ENCODE peak calls at places on chromosomes 4 and X, in eight cellular contexts. W, Q, S, P, U, A, C and G are unnamed samples.

GRCh38 chr4:1693131-1693896 is 9.2 kb upstream of the FAM53A start:
- DNase-seq in W (peak; percentile 91), Q (peak; percentile 80), S (peak; percentile 74), P (peak; percentile 84), U (peak; percentile 85), A (peak; percentile 75), C (no peak), G (peak; percentile 50)

GRCh38 chr4:77905651-77906263 is 43.1 kb downstream of the MRPL1 start:
- DNase-seq in W (no peak), Q (no peak), S (no peak), P (peak; percentile 38), U (no peak), A (no peak), C (no peak), G (no peak)

GRCh38 chrX:150201841-150202240 is 161.3 kb upstream of the MAMLD1 start:
- DNase-seq in W (no peak), Q (no peak), S (peak; percentile 35), P (no peak), U (no peak), A (no peak), C (no peak), G (no peak)

GRCh38 chr4:1180663-1181062 is 8.3 kb upstream of the SPON2 start:
- DNase-seq in W (no peak), Q (no peak), S (no peak), P (no peak), U (no peak), A (no peak), C (no peak), G (no peak)

GRCh38 chrX:15663439-15663838 is 1.2 kb downstream of the CLTRN start:
- DNase-seq in W (no peak), Q (no peak), S (peak; percentile 83), P (no peak), U (no peak), A (no peak), C (no peak), G (no peak)

GRCh38 chr4:26061248-26061986 is 147.4 kb downstream of the SMIM20 start:
- DNase-seq in W (peak; percentile 63), Q (no peak), S (peak; percentile 77), P (peak; percentile 48), U (no peak), A (peak; percentile 72), C (no peak), G (peak; percentile 23)

GRCh38 chr4:77771566-77771965 is 47.6 kb downstream of the CNOT6L start:
- DNase-seq in W (no peak), Q (no peak), S (no peak), P (no peak), U (no peak), A (no peak), C (no peak), G (no peak)

GRCh38 chr4:149574973-149575372 is 240.7 kb downstream of the IQCM start:
- DNase-seq in W (no peak), Q (no peak), S (no peak), P (no peak), U (no peak), A (no peak), C (no peak), G (no peak)

GRCh38 chr4:118955515-118955914 is 66.9 kb downstream of the SYNPO2 start:
- DNase-seq in W (no peak), Q (no peak), S (no peak), P (no peak), U (no peak), A (no peak), C (no peak), G (no peak)

GRCh38 chr4:1723131-1723801 is 1.9 kb downstream of the TACC3 start:
- DNase-seq in W (no peak), Q (no peak), S (no peak), P (no peak), U (peak; percentile 46), A (no peak), C (no peak), G (no peak)

DNA sequence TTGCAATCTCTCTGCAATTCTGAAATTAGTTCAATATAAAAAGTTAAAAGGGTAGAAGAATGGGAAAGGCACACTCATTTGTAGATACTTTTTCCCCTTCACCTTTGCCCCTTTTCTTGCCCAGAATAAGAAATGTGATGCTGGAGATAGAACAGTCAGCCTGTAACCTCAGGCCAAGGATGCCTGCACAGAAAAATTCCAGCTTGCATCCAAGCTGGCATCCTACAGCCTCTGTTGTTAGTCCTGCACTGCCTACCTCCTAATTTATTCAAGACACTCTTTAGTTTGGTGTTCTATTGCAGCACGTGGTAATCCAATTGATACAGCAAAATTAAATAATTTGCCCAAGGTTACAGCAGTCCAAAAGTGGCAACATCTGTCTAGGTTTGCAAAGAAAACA is 9.7 kb upstream of the USO1 start:
- DNase-seq in W (no peak), Q (no peak), S (no peak), P (no peak), U (no peak), A (no peak), C (no peak), G (no peak)
- H3K27ac ChIP-seq in W (peak overlapping the region; percentile 44), Q (no peak overlapping the region), S (no peak overlapping the region), P (no peak overlapping the region), U (no peak overlapping the region), A (no peak overlapping the region), C (no peak overlapping the region), G (no peak overlapping the region)

DNA sequence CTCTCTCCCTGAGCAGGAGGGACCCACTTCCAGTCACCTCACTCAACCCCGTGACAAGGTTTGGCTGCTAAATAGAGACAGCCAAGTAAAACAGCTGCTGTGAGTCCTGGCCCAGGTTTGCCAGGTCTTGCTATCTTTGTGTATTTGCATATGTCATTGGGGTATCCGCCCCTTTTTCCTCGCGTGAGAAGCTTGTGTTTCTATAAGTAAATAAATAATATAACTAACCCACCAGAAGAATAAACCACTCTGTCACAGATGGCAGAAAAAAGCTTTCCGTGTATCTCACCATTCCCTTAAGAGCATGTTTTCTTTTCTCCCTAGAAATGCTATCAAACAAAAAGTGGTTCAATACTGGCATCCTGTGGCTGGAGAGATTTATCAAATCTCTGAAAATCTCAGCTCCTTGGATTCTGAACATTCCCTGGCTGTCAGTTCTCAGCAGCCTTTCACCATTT is 66.8 kb downstream of the SLC7A11 start:
- DNase-seq in W (peak; percentile 81), Q (peak; percentile 67), S (no peak), P (peak; percentile 18), U (no peak), A (no peak), C (no peak), G (no peak)
- TF ChIP-seq CTCF in W (peak; percentile 54), Q (no peak), S (no peak), P (peak; percentile 10), U (peak; percentile 10), A (peak; percentile 14), C (peak; percentile 16), G (no peak)

GRCh38 chrX:40105791-40106676 is 8.3 kb upstream of the BCOR start:
- DNase-seq in W (peak; percentile 91), Q (peak; percentile 76), S (peak; percentile 63), P (peak; percentile 89), U (peak; percentile 86), A (peak; percentile 87), C (no peak), G (no peak)

GRCh38 chrX:40106677-40107290 is 9.0 kb upstream of the BCOR start:
- DNase-seq in W (no peak), Q (no peak), S (no peak), P (no peak), U (no peak), A (peak; percentile 82), C (no peak), G (no peak)

GRCh38 chrX:40104649-40105015 is 6.9 kb upstream of the BCOR start:
- DNase-seq in W (peak; percentile 82), Q (peak; percentile 64), S (peak; percentile 65), P (peak; percentile 68), U (peak; percentile 87), A (no peak), C (no peak), G (no peak)

GRCh38 chrX:40103565-40104323 is 6.0 kb upstream of the BCOR start:
- DNase-seq in W (peak; percentile 53), Q (no peak), S (no peak), P (no peak), U (no peak), A (no peak), C (no peak), G (no peak)

DNA sequence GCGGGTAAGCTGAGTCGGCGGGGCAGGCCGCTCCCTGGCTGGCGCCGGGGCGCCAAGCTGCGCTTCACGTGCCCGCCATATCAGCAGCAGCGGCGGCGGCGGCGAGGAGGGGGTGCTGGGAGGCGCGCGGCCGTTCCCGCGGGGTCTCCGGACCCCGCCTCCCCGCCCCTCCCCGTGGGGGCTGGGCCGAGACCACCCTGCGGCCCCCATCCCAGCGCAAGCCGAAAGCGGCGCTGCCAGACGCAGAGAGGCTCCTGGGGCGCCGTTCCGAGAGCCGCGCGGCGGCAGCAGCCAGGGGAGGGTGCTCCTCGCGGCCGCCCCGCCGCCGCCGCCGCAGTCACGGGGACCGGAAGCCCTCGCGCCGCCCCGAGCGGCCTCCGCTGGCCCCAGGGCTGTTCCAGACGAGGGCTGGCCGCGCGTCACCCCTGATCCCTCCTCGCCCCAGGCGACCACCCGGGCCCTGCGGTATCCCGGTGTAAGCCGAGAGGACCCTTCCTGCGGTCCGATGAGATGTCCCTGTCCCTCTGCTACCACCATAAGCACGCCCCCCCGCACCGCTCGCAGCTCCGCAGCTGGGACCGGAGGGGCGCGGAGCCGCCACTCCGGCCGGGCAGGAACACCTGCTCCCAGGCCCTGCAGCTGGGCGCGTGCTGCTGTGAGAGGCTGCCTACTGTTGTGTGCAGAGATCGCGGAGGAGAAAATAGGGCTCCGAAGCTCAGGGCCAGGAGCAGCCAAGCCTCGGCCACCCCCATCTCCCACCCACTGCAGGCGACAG is 7.4 kb upstream of the BCOR start:
- DNase-seq in W (peak; percentile 74), Q (peak; percentile 48), S (no peak), P (peak; percentile 71), U (peak; percentile 84), A (peak; percentile 63), C (no peak), G (no peak)
- H3K27ac ChIP-seq in W (peak overlapping the region; percentile 93), Q (peak overlapping the region; percentile 93), S (peak overlapping the region; percentile 26), P (peak overlapping the region; percentile 82), U (peak overlapping the region; percentile 83), A (no peak overlapping the region), C (peak overlapping the region; percentile 97), G (peak overlapping the region; percentile 95)

GRCh38 chr4:185035284-185035683 is 17.0 kb downstream of the HELT start:
- DNase-seq in W (no peak), Q (no peak), S (no peak), P (no peak), U (no peak), A (no peak), C (no peak), G (no peak)

GRCh38 chr4:185036019-185036418 is 17.7 kb downstream of the HELT start:
- DNase-seq in W (no peak), Q (no peak), S (no peak), P (no peak), U (no peak), A (no peak), C (no peak), G (no peak)

GRCh38 chr4:185039508-185040273 is 21.4 kb downstream of the HELT start:
- DNase-seq in W (peak; percentile 72), Q (peak; percentile 62), S (peak; percentile 54), P (peak; percentile 64), U (no peak), A (peak; percentile 64), C (no peak), G (peak; percentile 70)

GRCh38 chr4:185033950-185034349 is 15.7 kb downstream of the HELT start:
- DNase-seq in W (no peak), Q (no peak), S (no peak), P (no peak), U (no peak), A (no peak), C (no peak), G (no peak)

DNA sequence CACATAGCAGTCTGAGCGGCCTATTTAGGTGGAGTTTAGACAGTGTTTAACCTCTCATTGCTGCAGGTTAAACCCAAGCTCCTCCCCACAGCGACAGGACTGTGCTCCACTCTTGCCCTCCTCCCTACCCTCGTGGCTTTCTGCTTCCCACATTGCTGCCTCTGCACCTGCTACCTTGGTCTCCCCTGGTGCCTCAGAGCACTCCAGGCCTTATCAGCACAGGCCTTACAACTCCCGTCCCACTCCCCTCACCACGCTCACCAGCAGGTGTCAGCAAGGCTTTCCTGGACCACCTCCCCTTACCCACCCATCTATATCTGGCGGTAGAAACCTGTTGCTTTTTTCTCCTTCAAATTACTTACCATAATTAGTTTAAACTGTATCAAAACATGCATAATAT is 18.6 kb downstream of the HELT start:
- DNase-seq in W (no peak), Q (no peak), S (no peak), P (no peak), U (no peak), A (no peak), C (no peak), G (no peak)
- TF ChIP-seq CTCF in W (no peak), Q (no peak), S (no peak), P (no peak), U (no peak), A (peak; percentile 55), C (no peak), G (no peak)